ENCODE peak calls at places on chromosomes 13 and 19, in eight cellular contexts. R, U, S, C, E, I, A and P are unnamed samples.

GRCh38 chr13:112887557-112887991 is 81.4 kb upstream of the MCF2L start:
- DNase-seq in R (no peak), U (no peak), S (no peak), C (no peak), E (no peak), I (peak; percentile 18), A (no peak), P (no peak)

GRCh38 chr19:30090963-30091362 is 148.9 kb downstream of the URI1 start:
- DNase-seq in R (no peak), U (no peak), S (peak; percentile 23), C (no peak), E (no peak), I (no peak), A (no peak), P (no peak)

GRCh38 chr19:16825312-16826168 is 3.7 kb upstream of the SIN3B start:
- DNase-seq in R (peak; percentile 24), U (peak; percentile 82), S (peak; percentile 78), C (no peak), E (no peak), I (peak; percentile 18), A (peak; percentile 65), P (peak; percentile 73)

GRCh38 chr19:38862321-38863059 is 12.7 kb upstream of the HNRNPL start:
- DNase-seq in R (peak; percentile 64), U (no peak), S (no peak), C (no peak), E (no peak), I (no peak), A (peak; percentile 30), P (no peak)

GRCh38 chr13:111323950-111324651 is 3.7 kb downstream of the TEX29 start:
- DNase-seq in R (no peak), U (no peak), S (peak; percentile 64), C (no peak), E (no peak), I (no peak), A (no peak), P (no peak)

GRCh38 chr13:64579331-64579730 is 2650.8 kb downstream of the PCDH9 start:
- DNase-seq in R (no peak), U (no peak), S (no peak), C (no peak), E (no peak), I (no peak), A (no peak), P (no peak)

GRCh38 chr13:76654263-76654662 is 231.9 kb downstream of the KCTD12 start:
- DNase-seq in R (no peak), U (no peak), S (no peak), C (no peak), E (no peak), I (no peak), A (no peak), P (no peak)

GRCh38 chr19:5714819-5715218 is 5.1 kb downstream of the LONP1 start:
- DNase-seq in R (no peak), U (no peak), S (no peak), C (no peak), E (no peak), I (no peak), A (no peak), P (no peak)

GRCh38 chr13:94061316-94061715 is 418.2 kb downstream of the DCT start:
- DNase-seq in R (no peak), U (no peak), S (no peak), C (no peak), E (no peak), I (no peak), A (no peak), P (peak; percentile 56)

GRCh38 chr13:24233351-24233901 is 72.9 kb downstream of the SPATA13 start:
- DNase-seq in R (no peak), U (no peak), S (no peak), C (no peak), E (no peak), I (no peak), A (no peak), P (peak; percentile 8)

GRCh38 chr19:17817668-17818363 is 3.5 kb downstream of the INSL3 start:
- DNase-seq in R (no peak), U (no peak), S (no peak), C (no peak), E (no peak), I (no peak), A (no peak), P (no peak)

GRCh38 chr19:17454579-17454978 is 6.1 kb upstream of the TMEM221 start:
- DNase-seq in R (no peak), U (no peak), S (no peak), C (no peak), E (no peak), I (peak; percentile 88), A (no peak), P (no peak)

GRCh38 chr19:28359819-28360414 is 853.0 kb downstream of the UQCRFS1 start:
- DNase-seq in R (no peak), U (no peak), S (no peak), C (no peak), E (no peak), I (no peak), A (no peak), P (no peak)

GRCh38 chr19:44948237-44948636 is 2.4 kb downstream of the APOC2 start:
- DNase-seq in R (no peak), U (no peak), S (no peak), C (no peak), E (no peak), I (no peak), A (no peak), P (no peak)

GRCh38 chr13:24272452-24273161 is 36.8 kb upstream of the C1QTNF9 start:
- DNase-seq in R (no peak), U (peak; percentile 58), S (no peak), C (no peak), E (no peak), I (no peak), A (no peak), P (no peak)

GRCh38 chr19:10006335-10006708 is 4.0 kb downstream of the COL5A3 start:
- DNase-seq in R (no peak), U (peak; percentile 74), S (no peak), C (no peak), E (no peak), I (no peak), A (peak; percentile 68), P (no peak)

GRCh38 chr19:7869453-7869909 is 4.7 kb downstream of the PRR36 start:
- DNase-seq in R (peak; percentile 66), U (no peak), S (no peak), C (peak; percentile 82), E (peak; percentile 79), I (no peak), A (no peak), P (peak; percentile 70)

GRCh38 chr13:30148791-30149190 is 158.6 kb downstream of the KATNAL1 start:
- DNase-seq in R (no peak), U (no peak), S (no peak), C (no peak), E (no peak), I (no peak), A (no peak), P (no peak)

GRCh38 chr19:46369817-46370216 is 22.9 kb downstream of the PPP5C start:
- DNase-seq in R (no peak), U (no peak), S (no peak), C (no peak), E (no peak), I (no peak), A (no peak), P (no peak)

GRCh38 chr13:98782654-98783053 is 30.2 kb upstream of the SLC15A1 start:
- DNase-seq in R (no peak), U (no peak), S (no peak), C (no peak), E (no peak), I (no peak), A (no peak), P (no peak)

GRCh38 chr19:17136026-17136425 is 60.4 kb downstream of the MYO9B start:
- DNase-seq in R (no peak), U (no peak), S (no peak), C (no peak), E (no peak), I (peak; percentile 20), A (no peak), P (no peak)

GRCh38 chr13:110390572-110390971 is 83.5 kb downstream of the COL4A2 start:
- DNase-seq in R (no peak), U (no peak), S (no peak), C (no peak), E (no peak), I (no peak), A (no peak), P (no peak)

DNA sequence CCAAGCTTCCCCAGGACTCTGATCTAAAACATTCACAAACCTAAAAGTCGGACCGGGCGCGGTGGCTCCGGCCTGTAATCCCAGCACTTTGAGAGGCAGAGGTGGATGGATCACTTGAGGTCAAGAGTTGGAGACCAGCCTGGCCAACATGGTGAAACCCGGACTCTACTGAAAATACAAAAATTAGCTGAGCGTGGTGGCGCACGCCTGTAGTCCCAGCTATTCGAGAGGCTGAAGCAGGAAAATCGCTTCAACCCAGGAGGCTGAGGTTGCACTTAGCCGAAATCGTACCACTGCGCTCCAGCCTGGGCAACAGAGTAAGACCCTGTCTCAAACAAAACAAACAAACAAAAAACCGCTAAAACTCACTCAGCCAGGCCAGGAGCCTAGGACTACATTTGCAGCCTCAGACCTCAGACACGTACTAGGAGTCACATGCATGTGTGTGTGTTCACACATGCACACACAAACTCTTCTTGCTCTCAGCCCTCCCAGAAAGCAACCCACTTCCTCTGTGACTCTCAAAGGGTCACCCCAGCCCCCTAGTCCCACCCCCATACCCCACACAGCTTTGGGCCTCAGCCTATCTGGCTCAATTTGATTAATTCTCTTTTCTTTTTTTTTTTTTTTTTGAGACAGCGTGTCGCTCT is 704 bp upstream of the NOTCH3 start:
- DNase-seq in R (no peak), U (no peak), S (no peak), C (no peak), E (no peak), I (no peak), A (no peak), P (no peak)
- H3K4me3 ChIP-seq in R (no peak overlapping the region), U (no peak overlapping the region), S (no peak overlapping the region), C (no peak overlapping the region), E (no peak overlapping the region), I (no peak overlapping the region), A (peak overlapping the region; percentile 70), P (no peak overlapping the region)

DNA sequence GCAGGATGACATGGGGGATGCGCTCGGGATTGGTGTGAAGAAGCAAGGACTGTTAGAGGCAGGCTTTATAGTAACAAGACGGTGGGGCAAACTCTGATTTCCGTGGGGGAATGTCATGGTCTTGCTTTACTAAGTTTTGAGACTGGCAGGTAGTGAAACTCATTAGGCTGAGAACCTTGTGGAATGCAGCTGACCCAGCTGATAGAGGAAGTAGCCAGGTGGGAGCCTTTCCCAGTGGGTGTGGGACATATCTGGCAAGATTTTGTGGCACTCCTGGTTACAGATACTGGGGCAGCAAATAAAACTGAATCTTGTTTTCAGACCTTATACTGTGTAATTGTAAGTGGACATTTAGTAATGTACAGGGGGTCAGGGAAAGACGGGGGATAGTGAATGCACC is 7.0 kb downstream of the KLK2 start:
- DNase-seq in R (no peak), U (no peak), S (no peak), C (no peak), E (no peak), I (no peak), A (no peak), P (no peak)
- H3K27me3 ChIP-seq in R (no peaks in the 10 kb centered on the region), U (no peaks in the 10 kb centered on the region), S (no peaks in the 10 kb centered on the region), C (no peaks in the 10 kb centered on the region), E (peaks cover 4% of the 10 kb centered on the region), I (peaks cover 95% of the 10 kb centered on the region), A (peaks cover 7% of the 10 kb centered on the region), P (peaks cover 65% of the 10 kb centered on the region)

GRCh38 chr19:15378529-15379082 is 981 bp downstream of the AKAP8 start:
- DNase-seq in R (no peak), U (peak; percentile 76), S (no peak), C (peak; percentile 54), E (peak; percentile 17), I (peak; percentile 21), A (no peak), P (peak; percentile 67)
- H3K4me3 ChIP-seq in R (peak overlapping the region; percentile 94), U (peak overlapping the region; percentile 86), S (peak overlapping the region; percentile 82), C (peak overlapping the region; percentile 96), E (peak overlapping the region; percentile 74), I (peak overlapping the region; percentile 87), A (peak overlapping the region; percentile 99), P (peak overlapping the region; percentile 99)

GRCh38 chr19:53894736-53895135 is 12.7 kb downstream of the PRKCG start:
- DNase-seq in R (no peak), U (no peak), S (no peak), C (no peak), E (no peak), I (no peak), A (no peak), P (no peak)
- H3K27me3 ChIP-seq in R (peaks cover 15% of the 10 kb centered on the region), U (no peaks in the 10 kb centered on the region), S (no peaks in the 10 kb centered on the region), C (peaks cover 3% of the 10 kb centered on the region), E (peaks cover 15% of the 10 kb centered on the region), I (no peaks in the 10 kb centered on the region), A (peaks cover 11% of the 10 kb centered on the region), P (peaks cover 50% of the 10 kb centered on the region)